ENCODE peak calls at places on chromosomes 5 and 9, in six cellular contexts. K is MCF 10A, A is DND-41, Y is cardiac fibroblast, P is progenitor cell of endocrine pancreas, O is IMR-90. S is an unnamed sample.

GRCh38 chr9:14585730-14586473 is 107.3 kb downstream of the ZDHHC21 start:
- DNase-seq in K (no peak), A (peak; percentile 50), Y (no peak), P (no peak), O (no peak), S (no peak)

GRCh38 chr9:21754741-21755140 is 47.7 kb upstream of the MTAP start:
- DNase-seq in K (no peak), A (no peak), Y (no peak), P (no peak), O (no peak), S (no peak)

GRCh38 chr5:129406440-129406839 is 53.7 kb upstream of the ADAMTS19 start:
- DNase-seq in K (no peak), A (no peak), Y (no peak), P (no peak), O (peak; percentile 2), S (no peak)

GRCh38 chr5:50881407-50881806 is 215.0 kb downstream of the PARP8 start:
- DNase-seq in K (no peak), A (no peak), Y (no peak), P (no peak), O (no peak), S (no peak)

GRCh38 chr5:132772291-132773070 is 4.6 kb downstream of the SEPTIN8 start:
- DNase-seq in K (no peak), A (no peak), Y (no peak), P (no peak), O (no peak), S (no peak)

GRCh38 chr9:120892177-120892747 is 15.3 kb upstream of the PHF19 start:
- DNase-seq in K (no peak), A (peak; percentile 40), Y (no peak), P (no peak), O (no peak), S (no peak)

GRCh38 chr5:158727108-158727507 is 372.6 kb downstream of the EBF1 start:
- DNase-seq in K (peak; percentile 58), A (no peak), Y (no peak), P (no peak), O (no peak), S (no peak)

GRCh38 chr5:41835625-41836024 is 34.6 kb downstream of the OXCT1 start:
- DNase-seq in K (peak; percentile 70), A (no peak), Y (peak; percentile 81), P (no peak), O (peak; percentile 92), S (peak; percentile 12)

GRCh38 chr9:133048595-133048994 is 13.2 kb upstream of the CEL start:
- DNase-seq in K (no peak), A (peak; percentile 24), Y (peak; percentile 21), P (no peak), O (peak; percentile 11), S (no peak)

GRCh38 chr5:61440086-61440485 is 108.0 kb downstream of the ZSWIM6 start:
- DNase-seq in K (no peak), A (no peak), Y (no peak), P (no peak), O (no peak), S (no peak)

GRCh38 chr5:6468104-6468503 is 19.4 kb downstream of the UBE2QL1 start:
- DNase-seq in K (no peak), A (no peak), Y (no peak), P (no peak), O (no peak), S (no peak)

GRCh38 chr9:69946800-69947437 is 96.7 kb upstream of the MAMDC2 start:
- DNase-seq in K (peak; percentile 84), A (no peak), Y (peak; percentile 96), P (no peak), O (peak; percentile 94), S (no peak)

GRCh38 chr9:110635589-110635988 is 33.0 kb upstream of the MUSK start:
- DNase-seq in K (no peak), A (no peak), Y (no peak), P (no peak), O (no peak), S (no peak)

GRCh38 chr9:121886759-121887485 is 206.2 kb downstream of the TTLL11 start:
- DNase-seq in K (no peak), A (no peak), Y (no peak), P (no peak), O (no peak), S (no peak)

GRCh38 chr9:130138791-130139190 is 33.4 kb upstream of the NCS1 start:
- DNase-seq in K (peak; percentile 76), A (no peak), Y (peak; percentile 96), P (no peak), O (peak; percentile 97), S (no peak)

GRCh38 chr9:87436694-87437093 is 61.0 kb upstream of the DAPK1 start:
- DNase-seq in K (no peak), A (no peak), Y (no peak), P (no peak), O (no peak), S (no peak)

GRCh38 chr5:16542275-16542674 is 74.5 kb downstream of the RETREG1 start:
- DNase-seq in K (no peak), A (no peak), Y (no peak), P (no peak), O (no peak), S (no peak)

GRCh38 chr9:87080512-87081225 is 133.4 kb upstream of the GAS1 start:
- DNase-seq in K (peak; percentile 43), A (no peak), Y (peak; percentile 48), P (no peak), O (no peak), S (no peak)

GRCh38 chr9:89755835-89756234 is 151.0 kb downstream of the GADD45G start:
- DNase-seq in K (peak; percentile 78), A (no peak), Y (no peak), P (no peak), O (peak; percentile 18), S (no peak)

GRCh38 chr9:115630126-115630840 is 512.3 kb upstream of the TNC start:
- DNase-seq in K (no peak), A (no peak), Y (no peak), P (no peak), O (no peak), S (no peak)

GRCh38 chr5:124935060-124935459 is 188.6 kb upstream of the ZNF608 start:
- DNase-seq in K (no peak), A (peak; percentile 80), Y (no peak), P (no peak), O (no peak), S (no peak)

GRCh38 chr9:119370816-119371215 is 1.6 kb upstream of the BRINP1 start:
- DNase-seq in K (peak; percentile 34), A (peak; percentile 46), Y (peak; percentile 31), P (peak; percentile 70), O (peak; percentile 1), S (peak; percentile 75)

GRCh38 chr9:83327750-83328622 is 210.2 kb downstream of the FRMD3 start:
- DNase-seq in K (no peak), A (no peak), Y (no peak), P (no peak), O (no peak), S (no peak)

GRCh38 chr9:83334320-83334719 is 203.9 kb downstream of the FRMD3 start:
- DNase-seq in K (peak; percentile 92), A (peak; percentile 66), Y (peak; percentile 94), P (peak; percentile 62), O (peak; percentile 50), S (peak; percentile 81)

GRCh38 chr9:83327323-83327722 is 210.9 kb downstream of the FRMD3 start:
- DNase-seq in K (no peak), A (no peak), Y (peak; percentile 28), P (no peak), O (no peak), S (no peak)

GRCh38 chr9:83330207-83331196 is 207.7 kb downstream of the FRMD3 start:
- DNase-seq in K (no peak), A (no peak), Y (peak; percentile 27), P (no peak), O (no peak), S (no peak)
- TF ChIP-seq CTCF in K (peak; percentile 3), A (peak; percentile 27), Y (peak; percentile 30), P (peak; percentile 16), O (no peak), S (peak; percentile 38)

GRCh38 chr5:177134653-177135225 is 1.2 kb downstream of the NSD1 start:
- DNase-seq in K (no peak), A (peak; percentile 34), Y (peak; percentile 27), P (no peak), O (no peak), S (no peak)
- TF ChIP-seq CTCF in K (no peak), A (no peak), Y (no peak), P (no peak), O (no peak), S (no peak)

GRCh38 chr9:73853547-73853946 is 643.6 kb upstream of the RORB start:
- DNase-seq in K (no peak), A (no peak), Y (no peak), P (no peak), O (no peak), S (no peak)
- TF ChIP-seq CTCF in K (no peak), A (no peak), Y (no peak), P (no peak), O (no peak), S (no peak)

DNA sequence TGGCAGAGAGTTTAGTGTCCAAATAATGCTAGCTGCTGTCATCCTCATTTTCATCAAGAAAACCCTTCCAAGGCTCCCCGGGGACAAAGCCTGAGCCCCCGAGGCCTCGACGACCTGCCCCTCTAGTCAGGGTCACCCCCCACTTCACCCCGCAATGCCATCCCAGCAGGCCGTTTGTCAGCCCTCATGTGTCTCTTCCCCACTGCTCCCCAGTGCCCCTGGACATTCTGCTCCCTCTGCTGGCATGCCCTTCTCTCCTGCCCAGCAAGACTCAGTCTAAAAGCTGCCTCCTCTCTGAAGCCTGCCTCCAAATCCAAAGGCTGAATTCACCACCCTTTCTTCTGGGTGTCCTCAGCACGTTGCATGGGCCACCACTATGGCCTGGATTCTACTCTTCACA is 59.3 kb downstream of the PAX5 start:
- DNase-seq in K (peak; percentile 27), A (no peak), Y (no peak), P (no peak), O (no peak), S (no peak)
- TF ChIP-seq CTCF in K (no peak), A (no peak), Y (peak; percentile 35), P (no peak), O (peak; percentile 6), S (no peak)

GRCh38 chr5:2471152-2471879 is 280.2 kb downstream of the IRX2 start:
- DNase-seq in K (no peak), A (no peak), Y (no peak), P (no peak), O (no peak), S (no peak)

GRCh38 chr5:2475902-2476301 is 275.6 kb downstream of the IRX2 start:
- DNase-seq in K (no peak), A (no peak), Y (no peak), P (no peak), O (no peak), S (no peak)
- TF ChIP-seq CTCF in K (no peak), A (peak; percentile 14), Y (no peak), P (peak; percentile 29), O (no peak), S (no peak)

DNA sequence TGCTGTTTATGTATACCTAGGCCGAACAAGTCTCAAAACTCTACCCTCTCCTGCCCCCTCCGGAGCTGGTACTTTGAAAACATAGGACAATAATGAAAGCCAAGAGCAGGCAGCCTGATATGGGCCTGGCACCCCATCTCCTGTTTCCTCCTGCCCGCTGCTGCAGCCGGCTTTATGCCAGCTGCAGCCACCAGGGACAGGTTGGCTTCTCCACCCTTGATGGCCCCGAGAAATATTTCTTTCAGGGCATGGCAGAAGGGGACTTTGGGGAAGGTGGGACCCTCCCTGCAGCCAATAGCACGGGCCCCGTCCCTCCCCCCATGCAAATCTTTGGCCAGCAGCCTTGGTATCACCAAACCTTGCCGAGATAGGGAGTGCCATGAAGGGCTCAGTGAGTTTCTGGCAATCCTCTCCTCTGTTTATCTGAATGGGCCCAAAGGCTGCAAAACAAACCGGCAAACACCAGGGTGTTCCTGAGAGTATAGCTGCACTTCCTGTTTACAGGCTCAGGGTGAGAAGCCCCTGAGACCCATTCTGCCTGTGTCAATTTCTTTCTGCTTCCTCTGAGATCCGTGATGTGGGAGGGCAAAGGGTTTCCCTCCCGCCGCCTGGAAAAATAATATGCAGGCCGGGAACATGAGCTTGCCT is 73.4 kb upstream of the BOD1 start:
- DNase-seq in K (no peak), A (no peak), Y (no peak), P (no peak), O (no peak), S (no peak)
- TF ChIP-seq CTCF in K (no peak), A (no peak), Y (no peak), P (no peak), O (no peak), S (peak; percentile 37)